ENCODE peak calls at places on chromosomes 12 and 14, in five cellular contexts. L is HEK293T, X is H1, O is GM12878, B is NT2/D1. T is an unnamed sample.

GRCh38 chr12:91778938-91779400 is 366.7 kb downstream of the BTG1 start:
- DNase-seq in L (peak; percentile 10), X (no peak), O (peak; percentile 93), B (peak; percentile 18), T (peak; percentile 29)

GRCh38 chr14:55706893-55707292 is 126.9 kb downstream of the KTN1 start:
- DNase-seq in L (no peak), X (no peak), O (no peak), B (no peak), T (no peak)

GRCh38 chr14:88129306-88130056 is 124.5 kb downstream of the GPR65 start:
- DNase-seq in L (no peak), X (no peak), O (no peak), B (no peak), T (no peak)

GRCh38 chr12:130347588-130347987 is 9.9 kb downstream of the PIWIL1 start:
- DNase-seq in L (no peak), X (no peak), O (no peak), B (no peak), T (no peak)

GRCh38 chr12:56633465-56634241 is 3.5 kb upstream of the BAZ2A start:
- DNase-seq in L (no peak), X (no peak), O (no peak), B (no peak), T (no peak)

GRCh38 chr14:83816755-83817154 is 1713.2 kb upstream of the FLRT2 start:
- DNase-seq in L (peak; percentile 3), X (no peak), O (no peak), B (no peak), T (no peak)

GRCh38 chr12:112185093-112185923 is 59.9 kb downstream of the TRAFD1 start:
- DNase-seq in L (no peak), X (no peak), O (no peak), B (no peak), T (no peak)

GRCh38 chr14:53670701-53671100 is 285.9 kb downstream of the BMP4 start:
- DNase-seq in L (no peak), X (no peak), O (no peak), B (no peak), T (peak; percentile 3)

GRCh38 chr14:104390941-104391901 is 188.3 kb upstream of the C14orf180 start:
- DNase-seq in L (no peak), X (no peak), O (no peak), B (no peak), T (no peak)

GRCh38 chr12:19892186-19892585 is 452.9 kb downstream of the AEBP2 start:
- DNase-seq in L (no peak), X (no peak), O (no peak), B (no peak), T (no peak)

GRCh38 chr14:54086780-54087179 is 130.2 kb upstream of the BMP4 start:
- DNase-seq in L (no peak), X (no peak), O (no peak), B (no peak), T (no peak)

GRCh38 chr14:75275598-75275997 is 3.0 kb upstream of the FOS start:
- DNase-seq in L (no peak), X (no peak), O (no peak), B (no peak), T (no peak)

GRCh38 chr14:55889124-55889523 is 229.1 kb upstream of the PELI2 start:
- DNase-seq in L (no peak), X (no peak), O (no peak), B (no peak), T (no peak)

GRCh38 chr12:67482751-67483661 is 165.5 kb upstream of the DYRK2 start:
- DNase-seq in L (no peak), X (no peak), O (peak; percentile 66), B (no peak), T (no peak)

GRCh38 chr14:68851078-68851477 is 58.2 kb upstream of the ZFP36L1 start:
- DNase-seq in L (no peak), X (no peak), O (no peak), B (no peak), T (no peak)

GRCh38 chr12:8780389-8780788 is 42.0 kb upstream of the A2ML1 start:
- DNase-seq in L (peak; percentile 14), X (no peak), O (no peak), B (peak; percentile 80), T (peak; percentile 16)

GRCh38 chr12:70948976-70949336 is 28.4 kb upstream of the PTPRR start:
- DNase-seq in L (no peak), X (no peak), O (no peak), B (no peak), T (no peak)

GRCh38 chr12:110224379-110225304 is 56.4 kb upstream of the ATP2A2 start:
- DNase-seq in L (no peak), X (no peak), O (no peak), B (no peak), T (peak; percentile 52)

GRCh38 chr14:92105073-92105844 is 1.1 kb downstream of the ATXN3 start:
- DNase-seq in L (no peak), X (no peak), O (no peak), B (no peak), T (no peak)

GRCh38 chr14:85619866-85620265 is 89.9 kb downstream of the FLRT2 start:
- DNase-seq in L (no peak), X (no peak), O (no peak), B (no peak), T (no peak)

GRCh38 chr12:71303199-71303598 is 136.4 kb upstream of the LGR5 start:
- DNase-seq in L (no peak), X (no peak), O (no peak), B (no peak), T (no peak)

GRCh38 chr12:125229878-125230530 is 164.8 kb downstream of the AACS start:
- DNase-seq in L (no peak), X (no peak), O (no peak), B (no peak), T (no peak)

GRCh38 chr12:124299628-124300388 is 4.9 kb downstream of the RFLNA start:
- DNase-seq in L (no peak), X (no peak), O (no peak), B (no peak), T (no peak)

GRCh38 chr12:28114488-28114887 is 75.8 kb upstream of the CCDC91 start:
- DNase-seq in L (no peak), X (no peak), O (no peak), B (no peak), T (no peak)

GRCh38 chr12:70305794-70306193 is 60.3 kb upstream of the KCNMB4 start:
- DNase-seq in L (no peak), X (no peak), O (no peak), B (no peak), T (no peak)

GRCh38 chr12:42666671-42667243 is 77.2 kb upstream of the PRICKLE1 start:
- DNase-seq in L (peak; percentile 15), X (no peak), O (no peak), B (no peak), T (no peak)

GRCh38 chr12:103012884-103013283 is 55.4 kb downstream of the ASCL1 start:
- DNase-seq in L (no peak), X (peak; percentile 57), O (no peak), B (peak; percentile 69), T (no peak)

GRCh38 chr14:68479247-68479646 is 313.6 kb downstream of the ZFP36L1 start:
- DNase-seq in L (no peak), X (no peak), O (no peak), B (no peak), T (no peak)

GRCh38 chr12:111010916-111011657 is 90.7 kb upstream of the MYL2 start:
- DNase-seq in L (no peak), X (no peak), O (no peak), B (no peak), T (no peak)

GRCh38 chr12:992647-993046 is 1.6 kb downstream of the ERC1 start:
- DNase-seq in L (no peak), X (no peak), O (no peak), B (no peak), T (no peak)

GRCh38 chr12:998020-998874 is 7.2 kb downstream of the ERC1 start:
- DNase-seq in L (no peak), X (peak; percentile 10), O (no peak), B (no peak), T (peak; percentile 68)

GRCh38 chr12:1001507-1001906 is 10.5 kb downstream of the ERC1 start:
- DNase-seq in L (no peak), X (no peak), O (no peak), B (no peak), T (no peak)

GRCh38 chr12:996881-997280 is 5.9 kb downstream of the ERC1 start:
- DNase-seq in L (no peak), X (no peak), O (no peak), B (no peak), T (no peak)

DNA sequence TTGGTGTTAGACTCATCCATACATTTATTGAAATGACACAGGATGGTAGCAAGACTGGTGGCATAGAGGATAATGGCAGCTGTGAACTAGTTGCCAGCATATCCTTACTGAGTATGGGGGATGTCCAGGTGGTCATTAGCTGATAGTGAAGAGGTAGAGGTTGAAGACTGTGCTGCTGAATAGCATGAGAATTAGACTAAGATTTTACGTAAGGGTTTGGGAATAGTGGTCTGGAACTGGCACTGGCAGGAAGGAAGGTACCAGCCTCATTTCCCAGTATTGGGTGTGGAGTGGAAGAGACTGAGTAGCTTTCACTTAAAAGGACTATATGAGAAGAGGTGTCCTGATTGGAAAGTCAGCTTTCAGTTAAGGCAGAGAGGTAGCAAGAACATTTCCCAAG is 6.5 kb downstream of the ERC1 start:
- DNase-seq in L (no peak), X (no peak), O (no peak), B (no peak), T (no peak)
- TF ChIP-seq SUZ12 in L (no peak), X (no peak), O (no peak), B (no peak), T (no peak)

DNA sequence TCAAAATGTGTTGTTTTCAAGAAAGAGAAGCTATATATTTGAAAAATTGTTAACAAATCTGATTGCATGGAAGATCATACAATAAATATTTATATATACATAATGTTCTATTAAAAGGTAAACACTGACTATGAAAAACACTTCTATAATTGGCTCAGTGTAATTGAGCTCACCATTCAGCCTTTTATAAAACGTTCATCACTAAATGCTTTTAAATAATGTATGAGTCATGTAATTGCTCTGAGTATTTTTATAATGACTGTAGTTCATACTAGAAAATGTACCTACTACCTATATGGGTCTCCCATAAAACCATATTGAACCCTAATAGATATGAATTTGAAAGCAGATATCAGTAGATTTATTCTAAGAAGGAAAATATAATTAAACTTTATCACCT is 240.4 kb upstream of the MGAT4C start:
- DNase-seq in L (no peak), X (no peak), O (no peak), B (no peak), T (no peak)
- TF ChIP-seq SUZ12 in L (no peak), X (no peak), O (no peak), B (no peak), T (no peak)

DNA sequence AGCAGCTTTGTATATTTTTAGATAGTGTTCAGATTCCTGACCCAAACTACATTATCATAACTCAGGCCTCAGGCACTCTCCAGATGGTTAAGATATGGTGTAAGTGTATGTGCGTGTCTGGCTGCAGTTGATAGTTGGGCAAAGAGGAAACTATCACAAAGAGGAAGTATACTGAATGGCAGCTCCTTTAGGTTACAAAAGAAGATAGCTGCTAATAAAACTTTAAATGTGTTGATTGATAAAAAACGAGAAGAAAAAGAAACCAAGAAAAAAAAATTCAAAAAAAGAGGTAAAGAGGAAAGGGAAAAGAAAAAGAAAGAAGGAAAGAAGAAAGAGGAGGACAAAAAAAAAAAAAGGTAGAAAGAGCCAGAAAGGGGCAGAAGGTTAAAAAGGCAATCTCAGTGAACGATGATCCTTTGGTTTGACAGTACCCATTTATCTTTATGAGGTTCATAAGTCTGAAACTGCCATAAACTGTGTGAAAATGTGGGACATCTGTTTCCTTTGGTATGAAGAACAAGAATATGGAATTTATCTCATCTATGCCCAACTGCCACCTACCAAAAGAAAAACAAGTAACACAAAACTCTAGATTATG is 42.2 kb downstream of the TAOK3 start:
- DNase-seq in L (peak; percentile 12), X (no peak), O (no peak), B (no peak), T (no peak)
- TF ChIP-seq SUZ12 in L (no peak), X (no peak), O (no peak), B (no peak), T (no peak)

GRCh38 chr14:100532154-100532915 is 54.9 kb downstream of the BEGAIN start:
- DNase-seq in L (no peak), X (no peak), O (no peak), B (no peak), T (no peak)
- TF ChIP-seq SUZ12 in L (no peak), X (no peak), O (no peak), B (no peak), T (no peak)